ENCODE peak calls at places on chromosomes 4 and X, in six cellular contexts. E is K562, R is HCT116, H is HepG2, F is GM12878, P is H1. A is an unnamed sample.

GRCh38 chr4:58940167-58940566 is 1830.0 kb upstream of the IGFBP7 start:
- DNase-seq in P (no peak), F (no peak), E (no peak), H (no peak), R (no peak), A (no peak)

GRCh38 chrX:11244641-11245040 is 48.6 kb upstream of the AMELX start:
- DNase-seq in H (no peak), P (no peak), E (no peak), F (no peak), R (no peak), A (no peak)

GRCh38 chrX:152245231-152245630 is 106.9 kb upstream of the MAGEA10 start:
- DNase-seq in E (no peak), H (no peak), F (no peak), P (no peak), R (no peak), A (no peak)

GRCh38 chr4:170090667-170091052 is 904 bp upstream of the AADAT start:
- DNase-seq in P (no peak), H (no peak), R (no peak), F (no peak), E (no peak), A (no peak)

GRCh38 chr4:40998680-40999358 is 215.5 kb downstream of the APBB2 start:
- DNase-seq in P (no peak), F (no peak), R (peak), E (no peak), H (no peak), A (no peak)

GRCh38 chr4:7679431-7679830 is 244.7 kb upstream of the PSAPL1 start:
- DNase-seq in P (no peak), F (no peak), H (no peak), E (no peak), R (no peak), A (no peak)

GRCh38 chr4:10123227-10124101 is 6.9 kb upstream of the WDR1 start:
- DNase-seq in R (no peak), P (peak), H (peak), F (no peak), E (peak), A (no peak)

GRCh38 chr4:183146478-183146877 is 47.4 kb downstream of the WWC2 start:
- DNase-seq in P (no peak), R (no peak), F (no peak), H (no peak), E (peak), A (no peak)

GRCh38 chr4:170139764-170140163 is 50.0 kb upstream of the AADAT start:
- DNase-seq in P (no peak), E (no peak), R (no peak), H (no peak), F (no peak), A (no peak)

GRCh38 chrX:32448320-32448719 is 763.0 kb downstream of the DMD start:
- DNase-seq in H (peak), R (no peak), E (no peak), P (no peak), F (peak), A (no peak)

DNA sequence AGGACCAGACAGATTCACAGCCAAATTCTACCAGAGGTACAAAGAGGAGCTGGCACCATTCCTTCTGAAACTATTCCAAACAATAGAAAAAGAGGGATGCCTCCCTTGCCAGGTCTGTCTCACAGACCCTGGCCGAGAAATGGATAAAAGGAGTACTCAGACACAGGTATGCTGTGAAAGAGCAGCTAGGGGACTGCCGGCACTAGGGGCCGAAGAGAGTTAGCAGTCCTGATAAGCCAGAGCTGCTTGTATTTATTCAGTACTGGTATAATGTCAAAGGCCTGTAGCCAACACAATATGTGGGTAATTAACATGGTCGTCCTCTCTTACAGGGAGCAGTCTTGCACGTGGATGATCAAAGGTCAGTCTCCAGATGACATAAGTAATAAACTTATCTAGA is 1042.1 kb upstream of the LCORL start:
- DNase-seq in F (no peak), P (no peak), E (no peak), R (no peak), H (no peak), A (no peak)
- H3K9ac ChIP-seq in F (no peak), P (no peak), E (no peak), R (no peak), H (no peak), A (no peak)

DNA sequence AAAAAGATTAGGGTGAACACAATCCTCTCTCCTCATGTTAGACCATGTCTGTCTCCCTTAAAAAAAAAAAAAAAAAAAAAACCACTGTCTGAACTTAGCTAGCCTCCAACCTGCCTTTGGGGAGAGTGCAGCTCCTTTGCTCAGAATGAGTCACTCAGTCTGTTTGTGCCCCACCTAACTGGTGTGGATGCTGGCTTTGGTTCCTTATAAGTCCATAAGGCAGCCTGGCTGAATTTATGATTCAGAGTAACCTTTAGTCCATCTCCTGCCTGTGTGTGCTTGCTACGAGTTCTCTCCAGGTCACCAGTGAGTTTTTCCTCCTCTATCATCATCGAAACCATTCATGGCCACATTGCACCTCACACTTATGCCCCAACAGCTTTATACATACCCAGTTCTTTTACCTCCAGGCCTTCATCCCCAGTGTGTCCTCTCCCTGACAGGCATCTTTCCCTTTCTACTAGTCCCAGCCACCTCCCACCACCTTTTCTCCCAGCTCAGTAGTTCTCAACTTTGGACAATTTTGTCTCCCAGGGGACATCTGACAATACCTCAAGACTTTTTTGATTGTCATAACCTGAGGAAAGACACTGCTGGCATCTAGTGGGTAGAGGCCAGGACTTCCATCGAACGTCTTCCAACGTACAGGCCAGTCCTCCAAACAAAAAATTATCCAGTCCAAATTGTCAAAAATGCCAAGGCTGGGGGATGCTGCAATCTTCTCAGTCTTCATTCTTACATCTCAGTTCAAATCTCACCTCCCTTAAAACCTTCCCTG is 220.8 kb upstream of the EMCN start:
- DNase-seq in F (no peak), R (peak), P (no peak), H (no peak), E (no peak), A (no peak)
- TF ChIP-seq ZNF274 in F (no peak), R (no peak), P (no peak), H (no peak), E (no peak), A (no peak)

GRCh38 chr4:15100994-15101695 is 98.9 kb downstream of the CPEB2 start:
- DNase-seq in E (no peak), R (no peak), F (no peak), P (no peak), H (no peak), A (no peak)
- TF ChIP-seq YY1 in E (no peak), R (no peak), F (no peak), P (no peak), H (no peak), A (no peak)

DNA sequence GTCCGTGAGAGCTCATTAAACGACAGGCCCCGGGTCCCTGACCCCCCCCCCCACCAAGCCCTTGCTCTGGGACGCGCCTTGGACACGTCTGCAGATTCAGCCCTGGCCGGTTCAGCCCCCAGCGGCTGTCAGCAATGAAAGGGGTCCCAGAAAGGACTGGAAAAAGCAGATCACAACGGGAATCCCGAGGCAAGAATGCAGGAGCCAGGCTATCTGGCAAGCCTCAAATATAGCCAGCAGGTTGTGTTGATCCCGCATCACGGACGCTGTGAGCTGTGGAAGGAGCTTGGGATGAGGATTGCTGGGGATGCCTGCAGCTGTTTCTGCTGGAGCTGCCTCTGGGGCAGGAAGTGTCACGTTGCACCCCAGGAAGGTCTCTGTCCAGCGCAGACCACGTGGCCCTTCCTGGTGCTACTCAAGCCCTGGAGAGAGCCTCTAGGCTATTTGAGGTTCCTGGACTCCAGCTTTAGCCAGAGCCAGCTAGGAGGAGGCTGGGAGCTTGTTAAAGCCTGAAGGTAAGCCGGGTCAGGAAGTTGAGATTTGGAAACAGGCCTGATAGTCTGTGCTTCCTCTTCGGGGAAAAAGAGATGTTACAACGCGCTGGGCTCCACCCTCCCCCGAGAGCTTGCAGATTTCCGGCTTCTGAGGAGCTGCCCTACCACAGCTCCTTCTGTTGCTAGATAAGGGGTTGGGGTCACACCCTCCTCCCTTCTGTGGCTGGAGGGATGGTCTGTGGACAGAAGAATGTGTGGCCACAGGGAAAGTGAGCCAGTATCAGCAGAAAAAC is 19.3 kb upstream of the CSF2RA start:
- DNase-seq in F (peak), E (peak), P (peak), H (peak), R (no peak), A (peak)
- H3K9ac ChIP-seq in F (no peak), E (no peak), P (peak), H (no peak), R (peak), A (peak)